ENCODE peak calls at places on chromosomes 13 and 19, in seven cellular contexts. S, L, Z, F, N, H and C are unnamed samples. For H3K27me3 and H3K9me3, the result is how much of the 10 kb centered on the place peaks cover.

GRCh38 chr19:10855879-10856522 is 7.8 kb downstream of the C19orf38 start:
- DNase-seq in S (peak), L (no peak), Z (no peak), F (no peak), N (no peak), H (no peak), C (no peak)

GRCh38 chr13:39385621-39386231 is 217.3 kb downstream of the LHFPL6 start:
- DNase-seq in S (peak), L (no peak), Z (no peak), F (no peak), N (no peak), H (no peak), C (no peak)

GRCh38 chr19:42196011-42197001 is 21.2 kb downstream of the DEDD2 start:
- DNase-seq in S (no peak), L (no peak), Z (no peak), F (no peak), N (no peak), H (no peak), C (no peak)

GRCh38 chr13:93655132-93655531 is 428.5 kb downstream of the GPC6 start:
- DNase-seq in S (no peak), L (no peak), Z (no peak), F (no peak), N (no peak), H (no peak), C (no peak)

GRCh38 chr13:23570099-23570926 is at the start of gene TNFRSF19:
- DNase-seq in S (peak), L (no peak), Z (no peak), F (no peak), N (no peak), H (no peak), C (no peak)

GRCh38 chr13:39490136-39490535 is 112.9 kb downstream of the LHFPL6 start:
- DNase-seq in S (no peak), L (no peak), Z (no peak), F (no peak), N (no peak), H (no peak), C (no peak)

GRCh38 chr19:38207543-38207942 is 16.5 kb downstream of the DPF1 start:
- DNase-seq in S (no peak), L (no peak), Z (no peak), F (no peak), N (no peak), H (no peak), C (no peak)

GRCh38 chr13:110616103-110617101 is 1.1 kb downstream of the NAXD start:
- DNase-seq in S (peak), L (peak), Z (peak), F (no peak), N (peak), H (peak), C (peak)

GRCh38 chr13:28136916-28137315 is 1.4 kb upstream of the PAN3 start:
- DNase-seq in S (no peak), L (no peak), Z (no peak), F (no peak), N (no peak), H (no peak), C (no peak)

GRCh38 chr19:39916851-39917396 is 17.5 kb downstream of the FCGBP start:
- DNase-seq in S (no peak), L (peak), Z (no peak), F (peak), N (no peak), H (no peak), C (no peak)

GRCh38 chr13:79427265-79427664 is 21.2 kb upstream of the RBM26 start:
- DNase-seq in S (peak), L (no peak), Z (no peak), F (no peak), N (no peak), H (no peak), C (no peak)

GRCh38 chr13:60267498-60268202 is 103.9 kb upstream of the DIAPH3 start:
- DNase-seq in S (no peak), L (peak), Z (no peak), F (no peak), N (no peak), H (peak), C (no peak)

GRCh38 chr13:88248393-88248792 is 577.2 kb downstream of the SLITRK5 start:
- DNase-seq in S (no peak), L (no peak), Z (no peak), F (no peak), N (no peak), H (no peak), C (no peak)

GRCh38 chr13:30331331-30331771 is 24.0 kb upstream of the KATNAL1 start:
- DNase-seq in S (no peak), L (no peak), Z (peak), F (no peak), N (no peak), H (no peak), C (no peak)

GRCh38 chr19:46608581-46609345 is 7.6 kb downstream of the CALM3 start:
- DNase-seq in S (no peak), L (no peak), Z (peak), F (peak), N (no peak), H (peak), C (no peak)

GRCh38 chr13:93183302-93183701 is 43.3 kb upstream of the GPC6 start:
- DNase-seq in S (no peak), L (no peak), Z (no peak), F (no peak), N (no peak), H (no peak), C (no peak)

GRCh38 chr13:47794963-47795362 is 206.1 kb downstream of the SUCLA2 start:
- DNase-seq in S (peak), L (no peak), Z (no peak), F (no peak), N (no peak), H (no peak), C (no peak)

GRCh38 chr13:108915634-108916497 is 286.5 kb downstream of the MYO16 start:
- DNase-seq in S (peak), L (peak), Z (peak), F (peak), N (peak), H (peak), C (peak)

GRCh38 chr19:39996218-39996810 is 546 bp upstream of the ZNF546 start:
- DNase-seq in S (peak), L (peak), Z (no peak), F (no peak), N (no peak), H (no peak), C (no peak)

GRCh38 chr19:1261512-1261862 is 7.6 kb upstream of the CIRBP start:
- DNase-seq in S (peak), L (no peak), Z (peak), F (no peak), N (no peak), H (no peak), C (no peak)

GRCh38 chr13:35994131-35994966 is 136.8 kb downstream of the DCLK1 start:
- DNase-seq in S (peak), L (no peak), Z (peak), F (no peak), N (no peak), H (no peak), C (peak)

GRCh38 chr13:46058268-46058667 is 5.7 kb upstream of the ZC3H13 start:
- DNase-seq in S (no peak), L (no peak), Z (no peak), F (no peak), N (no peak), H (no peak), C (no peak)

GRCh38 chr19:30227661-30228112 is 144.5 kb upstream of the ZNF536 start:
- DNase-seq in S (peak), L (peak), Z (peak), F (no peak), N (peak), H (no peak), C (no peak)

GRCh38 chr19:30224689-30225606 is 147.2 kb upstream of the ZNF536 start:
- DNase-seq in S (peak), L (no peak), Z (no peak), F (no peak), N (no peak), H (no peak), C (no peak)

GRCh38 chr19:30225615-30226463 is 146.3 kb upstream of the ZNF536 start:
- DNase-seq in S (peak), L (no peak), Z (no peak), F (no peak), N (no peak), H (no peak), C (no peak)

GRCh38 chr19:30227071-30227621 is 145.0 kb upstream of the ZNF536 start:
- DNase-seq in S (no peak), L (no peak), Z (no peak), F (no peak), N (no peak), H (no peak), C (no peak)

DNA sequence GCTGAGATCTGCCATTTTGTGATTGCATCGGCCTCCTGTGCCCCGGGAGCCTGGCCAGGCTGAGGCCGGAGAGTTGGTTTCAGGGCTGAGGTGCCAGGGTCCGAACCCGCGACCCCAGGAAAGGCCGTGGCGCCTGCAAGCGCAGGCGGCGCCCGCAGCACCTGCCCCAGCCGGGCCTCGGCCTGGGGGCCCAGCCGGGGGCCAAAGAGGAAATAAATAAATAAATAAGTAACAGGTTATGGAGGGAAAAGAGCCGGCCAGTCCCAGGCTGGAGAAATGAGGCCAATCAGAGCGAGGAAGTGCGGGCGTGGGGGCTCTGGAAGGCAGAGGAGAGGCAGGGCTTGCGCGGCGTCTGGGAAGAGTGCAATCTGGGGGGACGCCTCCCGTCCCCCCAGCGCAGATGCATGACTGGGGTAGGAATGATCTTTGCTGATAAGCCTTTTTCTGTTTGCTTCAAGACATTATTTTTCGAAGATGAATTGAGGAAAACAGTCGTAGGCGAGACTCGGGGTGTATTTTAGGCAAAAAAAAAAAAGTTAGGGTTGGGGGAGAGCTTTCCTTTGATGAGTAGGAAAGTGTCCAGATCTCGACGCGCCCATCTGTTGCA is 145.6 kb upstream of the ZNF536 start:
- DNase-seq in S (peak), L (no peak), Z (no peak), F (no peak), N (no peak), H (no peak), C (no peak)
- H3K27me3 ChIP-seq in S (half or more), L (under half), Z (under half), F (half or more), N (under half), H (under half), C (half or more)

GRCh38 chr19:9523885-9524474 is 14.5 kb downstream of the ZNF426 start:
- DNase-seq in S (no peak), L (no peak), Z (no peak), F (no peak), N (no peak), H (no peak), C (no peak)
- H3K9me3 ChIP-seq in S (half or more), L (half or more), Z (half or more), F (half or more), N (half or more), H (half or more), C (under half)

DNA sequence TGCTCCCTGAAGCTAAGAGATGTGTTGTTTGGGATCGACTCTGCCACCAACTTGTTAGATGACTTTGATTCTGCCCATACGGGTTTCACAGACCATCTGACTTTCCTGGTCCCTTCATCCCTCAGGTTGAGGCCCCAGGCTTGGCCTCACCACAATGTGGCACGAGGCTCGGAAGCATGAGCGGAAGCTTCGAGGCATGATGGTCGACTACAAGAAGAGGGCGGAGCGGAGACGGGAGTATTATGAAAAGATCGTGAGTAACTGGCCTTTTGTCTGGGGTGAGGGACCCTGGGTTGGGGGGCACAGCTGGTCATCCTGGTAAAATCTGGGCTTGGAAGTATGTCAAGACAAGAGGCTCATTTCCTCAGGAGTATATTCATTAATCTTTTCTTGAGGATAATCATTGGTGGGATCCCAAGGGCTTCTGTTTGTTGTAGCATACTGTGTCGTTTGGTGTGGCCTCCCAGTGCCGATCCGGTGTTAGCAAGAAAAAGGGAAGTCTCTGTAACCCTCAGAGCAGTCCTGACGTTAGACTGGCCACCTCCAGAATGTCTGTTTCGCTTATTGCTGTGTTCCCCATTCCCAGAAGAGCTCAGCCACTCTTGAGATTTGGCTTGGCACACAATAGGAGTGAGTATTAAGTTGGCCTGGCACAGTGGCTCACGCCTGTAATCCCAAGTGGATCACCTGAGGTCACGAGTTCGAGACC is 1.4 kb downstream of the CLASRP start:
- DNase-seq in S (no peak), L (no peak), Z (no peak), F (no peak), N (no peak), H (no peak), C (no peak)
- H3K4me3 ChIP-seq in S (peak), L (peak), Z (peak), F (peak), N (peak), H (peak), C (peak)

DNA sequence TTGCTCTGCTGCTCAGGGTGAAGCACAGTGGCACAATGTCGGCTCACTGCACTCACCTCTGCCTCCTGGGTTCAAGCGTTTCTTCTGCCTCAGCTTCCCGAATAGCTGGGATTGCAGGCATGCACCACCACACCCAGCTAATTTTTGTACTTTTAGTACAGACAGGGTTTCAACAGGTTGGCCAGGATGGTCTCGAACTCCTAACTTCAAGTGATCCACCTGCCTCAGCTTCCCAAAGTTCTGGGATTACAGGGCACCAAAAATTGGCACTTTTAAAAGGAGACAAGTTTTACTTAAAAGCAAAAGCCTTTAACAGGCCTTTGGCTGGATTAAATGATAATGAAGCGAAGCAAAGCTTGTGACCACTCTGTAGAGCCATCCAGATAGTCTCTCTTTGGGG is 12.5 kb upstream of the TSHZ3 start:
- DNase-seq in S (no peak), L (no peak), Z (no peak), F (no peak), N (no peak), H (no peak), C (no peak)
- H3K27me3 ChIP-seq in S (under half), L (under half), Z (under half), F (under half), N (under half), H (under half), C (under half)

DNA sequence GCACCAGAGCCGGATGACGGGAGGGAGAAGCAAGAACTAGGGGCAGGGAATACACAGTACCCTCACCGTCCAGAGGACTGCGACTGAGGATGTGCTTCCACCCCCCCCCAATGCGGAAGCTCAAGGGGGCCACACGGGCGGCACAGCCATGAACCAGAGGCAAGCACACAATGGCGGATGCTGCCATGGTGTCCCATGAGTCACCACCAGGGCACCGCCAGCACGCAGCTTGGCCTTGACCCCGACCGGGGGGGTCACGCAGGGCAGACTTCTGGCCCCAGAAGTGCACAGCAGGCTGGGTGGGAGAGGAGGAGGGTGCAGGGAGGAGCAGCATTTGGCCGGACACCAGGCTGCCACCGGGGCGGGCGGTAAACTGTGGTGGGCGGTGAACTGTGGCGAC is 83.5 kb upstream of the ZNF254 start:
- DNase-seq in S (no peak), L (no peak), Z (no peak), F (no peak), N (no peak), H (no peak), C (no peak)
- H3K9me3 ChIP-seq in S (under half), L (under half), Z (under half), F (under half), N (under half), H (under half), C (under half)

DNA sequence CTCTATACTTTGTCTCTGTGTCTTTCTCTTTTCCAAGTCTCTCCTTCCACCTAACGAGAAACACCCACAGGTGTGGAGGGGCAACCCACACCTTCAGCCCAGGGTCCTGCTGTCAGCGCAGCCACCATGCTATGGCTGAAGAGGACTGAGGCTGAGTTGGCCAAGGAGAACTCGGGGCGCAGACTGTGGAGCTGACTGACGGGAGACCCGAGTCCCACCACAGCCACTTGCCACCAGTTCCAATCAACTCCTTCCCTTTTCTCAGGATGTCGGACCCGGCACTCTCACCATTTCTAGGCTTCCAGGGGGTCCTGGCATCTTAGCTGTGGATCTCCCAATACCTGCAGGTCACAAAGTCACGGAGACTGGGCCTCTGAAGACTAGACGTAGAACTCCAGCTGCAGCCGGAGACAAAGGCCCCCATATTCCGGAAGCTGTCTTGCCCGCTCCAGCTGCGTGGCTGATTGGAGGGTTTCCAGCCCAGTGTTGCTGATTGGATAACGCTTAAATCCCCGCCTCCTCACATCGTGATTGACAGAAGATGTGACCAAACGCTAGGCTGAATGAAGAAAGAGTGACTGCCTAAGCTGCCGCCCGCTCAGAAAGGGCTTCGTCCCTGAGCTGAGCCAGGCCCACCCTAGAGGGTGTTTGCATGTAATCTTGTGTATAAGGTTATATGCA is 63.6 kb downstream of the ZNF429 start:
- DNase-seq in S (no peak), L (peak), Z (peak), F (peak), N (peak), H (peak), C (peak)
- H3K4me3 ChIP-seq in S (no peak), L (peak), Z (peak), F (peak), N (peak), H (peak), C (no peak)

DNA sequence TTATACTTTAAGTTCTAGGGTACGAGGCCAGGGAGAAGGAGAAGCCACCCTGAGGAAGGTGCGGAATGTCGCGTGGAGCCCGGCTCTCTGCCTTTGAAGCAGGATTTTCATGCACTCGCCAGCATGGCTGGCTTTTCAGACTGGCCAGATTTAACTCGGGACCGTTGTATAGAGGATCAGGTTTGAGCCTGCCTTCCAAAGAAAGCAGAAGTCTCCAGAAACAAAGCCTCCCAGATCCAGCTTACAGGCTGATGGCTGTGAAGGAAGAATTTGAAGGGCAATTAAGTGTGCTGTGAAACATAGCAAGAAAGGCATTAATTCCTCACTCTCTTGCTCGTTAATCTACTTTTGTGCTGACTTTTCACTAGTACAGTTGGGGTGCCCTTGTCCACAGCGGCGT is 140.2 kb downstream of the SOX1 start:
- DNase-seq in S (no peak), L (no peak), Z (no peak), F (no peak), N (no peak), H (no peak), C (no peak)
- H3K27me3 ChIP-seq in S (under half), L (under half), Z (under half), F (half or more), N (under half), H (under half), C (under half)

GRCh38 chr13:98493035-98493401 is 83.9 kb downstream of the STK24 start:
- DNase-seq in S (no peak), L (no peak), Z (no peak), F (no peak), N (no peak), H (no peak), C (no peak)

GRCh38 chr13:98496239-98496668 is 80.7 kb downstream of the STK24 start:
- DNase-seq in S (no peak), L (peak), Z (peak), F (peak), N (no peak), H (no peak), C (peak)

GRCh38 chr13:98496966-98497365 is 79.9 kb downstream of the STK24 start:
- DNase-seq in S (no peak), L (no peak), Z (no peak), F (no peak), N (no peak), H (no peak), C (no peak)

GRCh38 chr13:98495627-98496238 is 81.2 kb downstream of the STK24 start:
- DNase-seq in S (no peak), L (no peak), Z (no peak), F (no peak), N (no peak), H (no peak), C (no peak)

DNA sequence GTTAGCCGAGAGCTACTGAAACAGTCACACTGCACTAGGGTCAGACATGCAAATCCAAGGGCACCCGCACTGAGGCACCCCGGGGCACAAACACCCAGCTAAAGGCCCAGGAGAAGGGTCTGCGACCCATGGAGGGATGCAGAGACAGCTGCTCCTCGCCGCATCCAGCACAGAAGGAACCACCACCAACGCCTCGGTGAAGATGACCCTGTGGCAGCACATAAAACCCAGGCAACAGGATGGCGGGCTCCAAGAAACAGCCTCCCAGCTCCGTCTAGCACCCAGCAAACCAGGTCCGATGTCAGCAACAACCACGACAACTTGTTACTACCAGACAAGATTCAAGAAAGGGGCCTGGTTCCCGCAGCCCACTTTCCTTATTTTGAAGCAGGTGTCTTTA is 82.1 kb downstream of the STK24 start:
- DNase-seq in S (no peak), L (no peak), Z (no peak), F (no peak), N (no peak), H (no peak), C (no peak)
- H3K9me3 ChIP-seq in S (under half), L (under half), Z (under half), F (under half), N (under half), H (under half), C (under half)

GRCh38 chr19:12647047-12647446 is 19.5 kb downstream of the MAN2B1 start:
- DNase-seq in S (no peak), L (no peak), Z (no peak), F (no peak), N (no peak), H (no peak), C (no peak)
- H3K4me3 ChIP-seq in S (no peak), L (no peak), Z (no peak), F (no peak), N (no peak), H (no peak), C (no peak)